ENCODE peak calls at places on chromosomes 7 and 10, in six cellular contexts. H, F, O, D, K and V are unnamed samples.

GRCh38 chr10:130576427-130576826 is 440.2 kb downstream of the GLRX3 start:
- DNase-seq in O (no peak), H (no peak), F (no peak), K (no peak), D (no peak), V (no peak)

GRCh38 chr10:26931223-26931622 is 70.5 kb upstream of the ABI1 start:
- DNase-seq in H (no peak), D (no peak), O (no peak), K (peak; percentile 12), F (peak; percentile 74), V (no peak)

GRCh38 chr7:74066626-74067025 is 17.0 kb upstream of the LIMK1 start:
- DNase-seq in O (peak; percentile 40), K (no peak), H (no peak), F (no peak), D (peak; percentile 38), V (no peak)

GRCh38 chr10:75202321-75203096 is 8.1 kb upstream of the VDAC2 start:
- DNase-seq in D (peak; percentile 66), O (peak; percentile 76), H (peak; percentile 42), K (peak; percentile 77), F (peak; percentile 32), V (no peak)

GRCh38 chr10:37225163-37225562 is 99.8 kb downstream of the ANKRD30A start:
- DNase-seq in H (no peak), F (no peak), K (no peak), D (no peak), O (no peak), V (no peak)

GRCh38 chr7:150513758-150514157 is 914 bp upstream of the GIMAP7 start:
- DNase-seq in K (no peak), F (no peak), O (no peak), D (no peak), H (no peak), V (no peak)

GRCh38 chr7:132618271-132618955 is 42.1 kb upstream of the PLXNA4 start:
- DNase-seq in O (no peak), K (peak; percentile 27), H (no peak), F (no peak), D (no peak), V (no peak)

GRCh38 chr7:32390210-32390609 is 100.0 kb downstream of the LSM5 start:
- DNase-seq in H (no peak), O (no peak), F (no peak), K (no peak), D (no peak), V (no peak)

GRCh38 chr7:74464931-74465906 is 11.5 kb downstream of the GTF2IRD1 start:
- DNase-seq in K (no peak), D (peak; percentile 57), H (no peak), F (no peak), O (no peak), V (no peak)

GRCh38 chr7:36128448-36129047 is 24.5 kb upstream of the EEPD1 start:
- DNase-seq in D (peak; percentile 57), K (peak; percentile 88), H (peak; percentile 92), O (peak; percentile 93), F (peak; percentile 67), V (no peak)

GRCh38 chr7:36130236-36130945 is 22.7 kb upstream of the EEPD1 start:
- DNase-seq in D (no peak), K (no peak), O (no peak), H (no peak), F (no peak), V (no peak)

GRCh38 chr7:36131026-36131425 is 22.0 kb upstream of the EEPD1 start:
- DNase-seq in H (no peak), O (no peak), F (no peak), D (no peak), K (no peak), V (no peak)

GRCh38 chr7:36127075-36127740 is 25.8 kb upstream of the EEPD1 start:
- DNase-seq in O (peak; percentile 58), K (no peak), F (no peak), H (no peak), D (no peak), V (no peak)

GRCh38 chr7:36129048-36129534 is 24.0 kb upstream of the EEPD1 start:
- DNase-seq in F (peak; percentile 47), O (peak; percentile 70), H (no peak), K (peak; percentile 65), D (no peak), V (no peak)
- H3K4me3 ChIP-seq in F (no peak overlapping the region), O (peak overlapping the region; percentile 28), H (no peak overlapping the region), K (no peak overlapping the region), D (no peak overlapping the region), V (no peak overlapping the region)

GRCh38 chr10:123995082-123995460 is 98.3 kb downstream of the CHST15 start:
- DNase-seq in O (peak; percentile 44), D (peak; percentile 50), K (no peak), H (peak; percentile 50), F (no peak), V (no peak)
- H3K27me3 ChIP-seq in O (peaks cover 36% of the 10 kb centered on the region), D (peaks cover 49% of the 10 kb centered on the region), K (peaks cover 45% of the 10 kb centered on the region), H (peaks cover 11% of the 10 kb centered on the region), F (no peaks in the 10 kb centered on the region), V (peaks cover 6% of the 10 kb centered on the region)

DNA sequence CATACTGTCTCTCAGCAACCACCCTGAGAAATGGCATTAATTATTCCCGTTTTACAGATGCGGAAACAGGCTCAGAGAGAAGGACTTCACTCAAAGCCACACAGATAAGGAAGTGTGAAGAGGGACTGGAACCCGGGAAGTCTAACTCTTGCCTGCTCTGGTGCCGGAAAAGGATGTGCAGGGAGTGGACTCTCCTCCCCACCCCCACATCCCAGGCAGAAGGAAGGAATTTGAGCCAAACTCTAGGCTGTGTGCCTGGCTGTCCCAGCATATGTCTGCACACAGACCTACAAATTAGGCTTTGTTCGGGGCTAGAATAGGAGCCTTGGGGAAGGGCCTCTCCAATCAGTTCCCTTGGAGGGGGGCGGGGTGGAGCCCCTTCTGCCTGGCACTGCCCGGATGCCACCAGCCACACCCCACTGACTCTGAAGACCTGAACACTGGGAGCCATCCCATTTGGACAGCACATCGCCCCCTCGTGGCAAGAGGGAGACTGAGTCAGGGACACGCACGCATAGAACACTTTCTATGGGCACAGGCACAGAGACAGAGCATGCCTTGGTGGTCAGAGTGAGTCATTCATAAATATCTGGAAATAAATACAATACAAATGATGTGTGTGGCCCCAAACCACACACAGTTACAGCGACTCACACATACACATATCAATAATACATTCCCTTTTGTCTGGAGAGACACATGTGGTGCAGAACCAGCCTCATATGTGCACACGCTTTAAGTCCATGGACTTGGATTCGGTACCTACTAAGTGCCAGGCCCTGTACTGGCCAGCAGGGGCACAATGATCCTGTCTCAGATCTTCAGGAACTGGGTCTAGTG is 13.1 kb downstream of the LZTS2 start:
- DNase-seq in H (peak; percentile 83), F (peak; percentile 92), O (peak; percentile 92), K (peak; percentile 94), D (peak; percentile 90), V (peak; percentile 70)
- H3K4me3 ChIP-seq in H (no peak overlapping the region), F (no peak overlapping the region), O (no peak overlapping the region), K (no peak overlapping the region), D (no peak overlapping the region), V (no peak overlapping the region)

DNA sequence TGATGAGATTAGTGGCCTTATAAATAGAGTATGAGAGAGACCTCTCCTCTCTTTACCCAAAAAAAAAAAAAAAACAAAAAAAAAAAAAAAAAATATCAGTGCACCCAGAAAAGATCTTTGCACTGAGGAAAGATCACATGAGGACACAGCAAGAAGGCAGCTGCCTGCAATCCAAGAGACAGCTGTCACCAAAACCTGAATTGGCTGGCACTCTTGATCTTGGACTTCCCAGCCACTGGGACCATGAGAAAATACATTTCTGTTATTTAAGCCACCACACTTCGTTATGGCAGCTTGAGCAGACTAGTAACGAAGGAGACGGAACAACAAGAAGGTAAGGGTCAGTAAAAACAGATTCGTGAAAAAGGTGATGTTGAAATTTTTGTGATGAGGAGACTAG is 47.0 kb downstream of the TMEM106B start:
- DNase-seq in F (no peak), K (no peak), H (no peak), D (no peak), O (no peak), V (no peak)
- H3K27me3 ChIP-seq in F (no peaks in the 10 kb centered on the region), K (no peaks in the 10 kb centered on the region), H (no peaks in the 10 kb centered on the region), D (no peaks in the 10 kb centered on the region), O (no peaks in the 10 kb centered on the region), V (no peaks in the 10 kb centered on the region)

DNA sequence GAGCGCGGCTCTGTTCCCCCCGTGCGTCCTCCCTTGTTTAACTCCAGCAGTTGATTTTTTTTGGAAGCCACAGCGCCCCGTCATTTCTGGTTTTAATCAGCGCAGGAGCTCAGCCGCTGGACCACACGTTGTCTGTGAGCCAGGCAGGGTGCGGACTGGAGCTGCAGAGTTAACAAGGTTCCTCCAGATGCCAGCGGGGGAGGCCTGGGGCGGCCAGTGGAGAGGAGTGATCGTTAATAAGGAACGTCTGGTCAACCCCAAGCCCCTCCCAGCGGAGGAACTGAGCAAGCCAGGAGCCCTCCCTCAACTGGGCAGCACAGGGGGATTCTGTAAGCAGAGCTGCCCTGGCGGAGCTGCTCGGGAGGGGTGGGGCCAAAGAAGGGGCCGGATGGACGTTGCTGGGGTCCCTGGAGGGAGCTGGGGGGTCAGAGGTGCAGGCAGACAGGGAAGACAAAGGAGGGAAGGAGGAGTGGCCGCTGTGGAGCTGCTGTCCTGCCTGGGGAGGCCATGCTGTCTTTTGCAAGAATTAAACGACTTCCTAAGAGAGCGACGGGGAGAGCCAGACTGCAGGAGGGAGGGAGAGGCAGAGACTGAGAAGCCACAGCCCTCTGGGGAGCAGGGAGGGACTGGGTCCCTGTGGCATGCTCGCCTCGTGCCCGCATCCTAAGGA is 537.2 kb upstream of the FOXK1 start:
- DNase-seq in O (peak; percentile 74), D (peak; percentile 51), K (peak; percentile 3), F (peak; percentile 78), H (no peak), V (no peak)
- H3K4me3 ChIP-seq in O (peak overlapping the region; percentile 4), D (peak overlapping the region; percentile 17), K (no peak overlapping the region), F (no peak overlapping the region), H (no peak overlapping the region), V (no peak overlapping the region)

DNA sequence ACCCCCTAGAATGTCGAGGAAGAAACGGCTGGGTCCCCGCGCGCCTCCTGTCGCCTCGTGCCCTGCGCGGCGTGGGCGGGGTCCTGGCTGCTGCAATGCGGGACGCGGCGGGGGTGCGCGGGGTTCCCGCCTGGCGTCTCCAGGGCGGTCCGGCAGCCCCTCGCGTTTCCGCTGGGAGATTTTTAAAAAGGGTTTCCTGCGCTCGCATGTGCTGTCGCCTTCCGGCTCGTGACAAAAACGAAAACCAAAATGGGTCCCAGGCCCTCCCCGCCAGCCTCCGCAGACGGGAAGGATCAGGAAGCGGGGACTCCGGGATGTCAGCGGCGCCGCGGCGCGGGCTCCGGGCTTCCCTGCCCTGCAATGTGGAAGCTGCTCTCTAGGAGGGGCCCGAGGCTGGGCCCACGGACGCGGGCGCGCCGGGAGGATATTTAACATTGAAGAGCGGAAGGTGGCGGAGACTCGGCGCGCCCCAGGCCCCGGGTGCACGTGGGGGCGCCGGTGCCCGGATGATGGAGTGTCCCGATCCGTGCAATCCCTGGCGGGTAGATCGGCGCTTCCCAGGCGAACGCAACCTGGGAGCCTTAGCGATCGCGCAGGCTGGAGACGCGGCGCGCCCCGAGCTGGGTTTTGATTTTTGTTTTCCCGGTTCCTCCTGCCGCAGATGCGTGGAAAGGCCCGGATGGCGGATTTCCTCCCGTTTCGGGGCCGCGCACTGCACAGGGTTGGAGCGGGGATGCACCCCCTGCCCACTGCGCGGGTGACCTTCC is 1.0 kb downstream of the PFKP start:
- DNase-seq in K (peak; percentile 78), D (peak; percentile 74), H (no peak), O (peak; percentile 76), F (peak; percentile 77), V (peak; percentile 78)
- H3K27me3 ChIP-seq in K (no peaks in the 10 kb centered on the region), D (peaks cover 23% of the 10 kb centered on the region), H (peaks cover 4% of the 10 kb centered on the region), O (peaks cover 69% of the 10 kb centered on the region), F (peaks cover 35% of the 10 kb centered on the region), V (no peaks in the 10 kb centered on the region)

GRCh38 chr7:134891262-134892001 is 94.9 kb upstream of the AGBL3 start:
- DNase-seq in O (peak; percentile 88), D (peak; percentile 53), K (peak; percentile 98), F (peak; percentile 89), H (peak; percentile 95), V (no peak)
- H3K4me3 ChIP-seq in O (peak overlapping the region; percentile 70), D (peak overlapping the region; percentile 52), K (peak overlapping the region; percentile 48), F (peak overlapping the region; percentile 38), H (peak overlapping the region; percentile 40), V (no peak overlapping the region)